ENCODE peak calls at places on chromosome 19, in nine cellular contexts. One of them, this sample, is unnamed.

GRCh38 chr19:40713939-40714338 is 2.7 kb downstream of the COQ8B start:
- DNase-seq in lower leg skin: no peak
- DNase-seq in choroid plexus epithelial cell: no peak
- DNase-seq in esophagus muscularis mucosa: no peak
- DNase-seq in uterus: no peak
- DNase-seq in PC-9: no peak
- DNase-seq in glutamatergic neuron: no peak
- DNase-seq in coronary artery: no peak
- DNase-seq in heart left ventricle: peak
- DNase-seq in this sample: no peak

GRCh38 chr19:10068205-10068604 is 17.9 kb upstream of the SHFL start:
- DNase-seq in heart left ventricle: no peak
- DNase-seq in choroid plexus epithelial cell: no peak
- DNase-seq in lower leg skin: no peak
- DNase-seq in esophagus muscularis mucosa: no peak
- DNase-seq in glutamatergic neuron: no peak
- DNase-seq in coronary artery: no peak
- DNase-seq in PC-9: no peak
- DNase-seq in uterus: no peak
- DNase-seq in this sample: no peak

GRCh38 chr19:54152267-54152666 is 7.3 kb downstream of the LENG1 start:
- DNase-seq in coronary artery: no peak
- DNase-seq in uterus: no peak
- DNase-seq in glutamatergic neuron: no peak
- DNase-seq in heart left ventricle: no peak
- DNase-seq in PC-9: peak
- DNase-seq in choroid plexus epithelial cell: no peak
- DNase-seq in lower leg skin: no peak
- DNase-seq in esophagus muscularis mucosa: no peak
- DNase-seq in this sample: no peak

GRCh38 chr19:39327990-39328705 is 7.5 kb upstream of the LRFN1 start:
- DNase-seq in PC-9: peak
- DNase-seq in glutamatergic neuron: peak
- DNase-seq in uterus: peak
- DNase-seq in lower leg skin: peak
- DNase-seq in esophagus muscularis mucosa: peak
- DNase-seq in heart left ventricle: peak
- DNase-seq in coronary artery: peak
- DNase-seq in choroid plexus epithelial cell: peak
- DNase-seq in this sample: peak

GRCh38 chr19:55546822-55547614 is 1.7 kb upstream of the SBK3 start:
- DNase-seq in glutamatergic neuron: no peak
- DNase-seq in uterus: peak
- DNase-seq in coronary artery: peak
- DNase-seq in PC-9: peak
- DNase-seq in heart left ventricle: peak
- DNase-seq in lower leg skin: peak
- DNase-seq in esophagus muscularis mucosa: peak
- DNase-seq in choroid plexus epithelial cell: peak
- DNase-seq in this sample: peak

GRCh38 chr19:18000981-18001836 is 6.8 kb upstream of the ARRDC2 start:
- DNase-seq in glutamatergic neuron: peak
- DNase-seq in lower leg skin: peak
- DNase-seq in PC-9: peak
- DNase-seq in uterus: peak
- DNase-seq in esophagus muscularis mucosa: peak
- DNase-seq in coronary artery: peak
- DNase-seq in choroid plexus epithelial cell: peak
- DNase-seq in heart left ventricle: peak
- DNase-seq in this sample: peak

GRCh38 chr19:9961103-9961502 is 24.8 kb upstream of the OLFM2 start:
- DNase-seq in uterus: no peak
- DNase-seq in glutamatergic neuron: no peak
- DNase-seq in choroid plexus epithelial cell: no peak
- DNase-seq in lower leg skin: no peak
- DNase-seq in heart left ventricle: no peak
- DNase-seq in coronary artery: no peak
- DNase-seq in esophagus muscularis mucosa: no peak
- DNase-seq in PC-9: no peak
- DNase-seq in this sample: no peak

GRCh38 chr19:34838753-34839431 is 65.9 kb upstream of the ZNF599 start:
- DNase-seq in esophagus muscularis mucosa: no peak
- DNase-seq in heart left ventricle: no peak
- DNase-seq in choroid plexus epithelial cell: peak
- DNase-seq in uterus: no peak
- DNase-seq in lower leg skin: no peak
- DNase-seq in coronary artery: no peak
- DNase-seq in PC-9: no peak
- DNase-seq in glutamatergic neuron: peak
- DNase-seq in this sample: no peak

GRCh38 chr19:39481676-39482075 is 1.0 kb downstream of the TIMM50 start:
- DNase-seq in coronary artery: no peak
- DNase-seq in choroid plexus epithelial cell: no peak
- DNase-seq in PC-9: no peak
- DNase-seq in heart left ventricle: no peak
- DNase-seq in uterus: no peak
- DNase-seq in glutamatergic neuron: no peak
- DNase-seq in esophagus muscularis mucosa: no peak
- DNase-seq in lower leg skin: no peak
- DNase-seq in this sample: no peak

GRCh38 chr19:1251233-1251502 is 2.8 kb downstream of the MIDN start:
- DNase-seq in heart left ventricle: no peak
- DNase-seq in choroid plexus epithelial cell: peak
- DNase-seq in glutamatergic neuron: no peak
- DNase-seq in uterus: peak
- DNase-seq in lower leg skin: no peak
- DNase-seq in coronary artery: no peak
- DNase-seq in PC-9: peak
- DNase-seq in esophagus muscularis mucosa: no peak
- DNase-seq in this sample: peak

GRCh38 chr19:17389957-17390664 is 3.9 kb downstream of the CCDC194 start:
- DNase-seq in PC-9: no peak
- DNase-seq in heart left ventricle: peak
- DNase-seq in choroid plexus epithelial cell: no peak
- DNase-seq in glutamatergic neuron: peak
- DNase-seq in uterus: no peak
- DNase-seq in esophagus muscularis mucosa: no peak
- DNase-seq in coronary artery: no peak
- DNase-seq in lower leg skin: no peak
- DNase-seq in this sample: no peak

GRCh38 chr19:55585658-55586339 is 5.2 kb upstream of the ZNF579 start:
- DNase-seq in coronary artery: no peak
- DNase-seq in lower leg skin: peak
- DNase-seq in uterus: peak
- DNase-seq in PC-9: no peak
- DNase-seq in choroid plexus epithelial cell: peak
- DNase-seq in heart left ventricle: peak
- DNase-seq in esophagus muscularis mucosa: no peak
- DNase-seq in glutamatergic neuron: peak
- DNase-seq in this sample: peak

GRCh38 chr19:13764821-13765394 is 586 bp downstream of the MRI1 start:
- DNase-seq in PC-9: no peak
- DNase-seq in esophagus muscularis mucosa: no peak
- DNase-seq in choroid plexus epithelial cell: peak
- DNase-seq in lower leg skin: peak
- DNase-seq in glutamatergic neuron: peak
- DNase-seq in uterus: no peak
- DNase-seq in heart left ventricle: no peak
- DNase-seq in coronary artery: no peak
- DNase-seq in this sample: peak

GRCh38 chr19:45368737-45369340 is 1.5 kb downstream of the ERCC2 start:
- DNase-seq in PC-9: no peak
- DNase-seq in lower leg skin: no peak
- DNase-seq in uterus: no peak
- DNase-seq in coronary artery: peak
- DNase-seq in choroid plexus epithelial cell: no peak
- DNase-seq in glutamatergic neuron: no peak
- DNase-seq in esophagus muscularis mucosa: no peak
- DNase-seq in heart left ventricle: no peak
- DNase-seq in this sample: no peak
- TF ChIP-seq CTCF in PC-9: no peak
- TF ChIP-seq CTCF in lower leg skin: no peak
- TF ChIP-seq CTCF in uterus: no peak
- TF ChIP-seq CTCF in coronary artery: no peak
- TF ChIP-seq CTCF in choroid plexus epithelial cell: no peak
- TF ChIP-seq CTCF in glutamatergic neuron: no peak
- TF ChIP-seq CTCF in esophagus muscularis mucosa: no peak
- TF ChIP-seq CTCF in heart left ventricle: no peak
- TF ChIP-seq CTCF in this sample: no peak

GRCh38 chr19:31071157-31071855 is 277.9 kb downstream of the TSHZ3 start:
- DNase-seq in PC-9: no peak
- DNase-seq in choroid plexus epithelial cell: peak
- DNase-seq in uterus: no peak
- DNase-seq in heart left ventricle: no peak
- DNase-seq in lower leg skin: peak
- DNase-seq in coronary artery: no peak
- DNase-seq in esophagus muscularis mucosa: no peak
- DNase-seq in glutamatergic neuron: no peak
- DNase-seq in this sample: no peak
- TF ChIP-seq CTCF in PC-9: no peak
- TF ChIP-seq CTCF in choroid plexus epithelial cell: no peak
- TF ChIP-seq CTCF in uterus: no peak
- TF ChIP-seq CTCF in heart left ventricle: no peak
- TF ChIP-seq CTCF in lower leg skin: no peak
- TF ChIP-seq CTCF in coronary artery: no peak
- TF ChIP-seq CTCF in esophagus muscularis mucosa: no peak
- TF ChIP-seq CTCF in glutamatergic neuron: no peak
- TF ChIP-seq CTCF in this sample: no peak

GRCh38 chr19:48813123-48813911 is 2.5 kb upstream of the BCAT2 start:
- DNase-seq in uterus: no peak
- DNase-seq in esophagus muscularis mucosa: no peak
- DNase-seq in lower leg skin: no peak
- DNase-seq in coronary artery: no peak
- DNase-seq in PC-9: no peak
- DNase-seq in heart left ventricle: no peak
- DNase-seq in choroid plexus epithelial cell: no peak
- DNase-seq in glutamatergic neuron: peak
- DNase-seq in this sample: no peak
- TF ChIP-seq CTCF in uterus: no peak
- TF ChIP-seq CTCF in esophagus muscularis mucosa: no peak
- TF ChIP-seq CTCF in lower leg skin: no peak
- TF ChIP-seq CTCF in coronary artery: no peak
- TF ChIP-seq CTCF in PC-9: peak
- TF ChIP-seq CTCF in heart left ventricle: peak
- TF ChIP-seq CTCF in choroid plexus epithelial cell: peak
- TF ChIP-seq CTCF in glutamatergic neuron: peak
- TF ChIP-seq CTCF in this sample: peak

DNA sequence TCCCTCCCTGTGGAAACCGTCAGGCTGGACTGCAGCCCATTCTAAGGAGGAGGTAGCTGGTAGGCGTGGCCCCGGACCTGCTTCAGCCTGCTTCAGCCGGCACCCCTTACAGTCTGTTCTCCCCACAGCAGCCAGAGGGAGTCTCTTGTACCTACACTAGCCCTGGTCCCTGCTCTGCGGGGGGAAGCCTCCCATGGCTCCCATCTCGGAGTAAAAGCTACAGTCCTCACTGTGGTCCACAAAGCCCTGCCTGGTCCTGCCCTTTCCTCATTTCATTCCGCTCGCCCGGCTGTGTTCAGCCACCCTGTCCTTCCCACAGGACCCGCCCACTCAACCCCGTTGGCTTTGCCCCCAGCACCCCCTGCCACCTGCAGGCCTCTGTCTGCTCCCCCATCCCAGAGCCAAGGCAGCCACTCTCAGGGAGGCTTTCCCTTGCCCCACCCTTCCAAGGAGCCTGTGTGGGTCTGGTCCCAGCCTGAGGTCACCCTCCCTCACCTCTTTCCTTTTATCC is 1.3 kb downstream of the PGLYRP1 start:
- DNase-seq in PC-9: no peak
- DNase-seq in choroid plexus epithelial cell: no peak
- DNase-seq in lower leg skin: no peak
- DNase-seq in heart left ventricle: no peak
- DNase-seq in glutamatergic neuron: no peak
- DNase-seq in esophagus muscularis mucosa: no peak
- DNase-seq in coronary artery: no peak
- DNase-seq in uterus: no peak
- DNase-seq in this sample: no peak
- TF ChIP-seq CTCF in PC-9: no peak
- TF ChIP-seq CTCF in choroid plexus epithelial cell: peak
- TF ChIP-seq CTCF in lower leg skin: no peak
- TF ChIP-seq CTCF in heart left ventricle: no peak
- TF ChIP-seq CTCF in glutamatergic neuron: no peak
- TF ChIP-seq CTCF in esophagus muscularis mucosa: no peak
- TF ChIP-seq CTCF in coronary artery: no peak
- TF ChIP-seq CTCF in uterus: no peak
- TF ChIP-seq CTCF in this sample: no peak